ENCODE peak calls at places on chromosomes 11 and 22, in six cellular contexts. V is hepatocyte; A is AG04449; S is activated CD8-positive, alpha-beta T cell treated with anti-CD3 and anti-CD28 coated beads for 36 hours; D is BJ; F is Calu3. E is an unnamed sample.

GRCh38 chr11:8382436-8383053 is 118.9 kb upstream of the LMO1 start:
- DNase-seq in V (peak; percentile 49), F (no peak), D (no peak), S (no peak), A (no peak), E (no peak)

GRCh38 chr11:69726481-69726880 is 22.7 kb upstream of the FGF19 start:
- DNase-seq in A (no peak), F (no peak), D (no peak), S (no peak), V (no peak), E (no peak)

GRCh38 chr11:67268036-67268683 is 1.9 kb downstream of the GRK2 start:
- DNase-seq in A (no peak), D (no peak), S (peak; percentile 93), V (no peak), F (no peak), E (peak; percentile 9)

GRCh38 chr11:9385288-9385902 is 943 bp downstream of the IPO7 start:
- DNase-seq in S (no peak), A (no peak), D (no peak), V (no peak), F (no peak), E (no peak)

GRCh38 chr11:126039485-126040271 is 23.0 kb downstream of the CDON start:
- DNase-seq in F (no peak), A (no peak), D (no peak), S (no peak), V (no peak), E (no peak)

GRCh38 chr11:104061851-104062521 is 25.5 kb downstream of the DDI1 start:
- DNase-seq in A (no peak), D (no peak), V (peak; percentile 3), S (no peak), F (no peak), E (no peak)

GRCh38 chr11:66548774-66549630 is 2.3 kb downstream of the ACTN3 start:
- DNase-seq in A (no peak), V (no peak), S (no peak), F (no peak), D (no peak), E (no peak)

GRCh38 chr22:41180926-41181325 is 24.2 kb upstream of the L3MBTL2 start:
- DNase-seq in F (no peak), A (no peak), V (no peak), D (no peak), S (no peak), E (no peak)

GRCh38 chr22:48535868-48536690 is 1291.6 kb downstream of the BRD1 start:
- DNase-seq in F (no peak), S (no peak), A (no peak), V (no peak), D (no peak), E (no peak)

GRCh38 chr22:28440517-28441366 is 238.9 kb downstream of the TTC28 start:
- DNase-seq in S (no peak), D (no peak), V (no peak), A (no peak), F (no peak), E (no peak)
- TF ChIP-seq CTCF in S (no peak), D (no peak), V (no peak), A (no peak), F (no peak), E (peak; percentile 7)

GRCh38 chr22:29205598-29206371 is at the start of gene EMID1:
- DNase-seq in F (peak; percentile 52), D (no peak), V (peak; percentile 81), S (peak; percentile 41), A (no peak), E (peak; percentile 69)
- TF ChIP-seq CTCF in F (no peak), D (peak; percentile 33), V (peak; percentile 23), S (no peak), A (peak; percentile 50), E (no peak)

GRCh38 chr11:68610452-68611116 is 73.8 kb upstream of the GAL start:
- DNase-seq in A (no peak), F (no peak), S (no peak), D (no peak), V (no peak), E (no peak)
- TF ChIP-seq CTCF in A (peak; percentile 36), F (no peak), S (no peak), D (peak; percentile 50), V (peak; percentile 38), E (no peak)

GRCh38 chr11:124942446-124943202 is 6.8 kb upstream of the HEPACAM start:
- DNase-seq in V (no peak), D (no peak), F (no peak), A (no peak), S (no peak), E (no peak)

GRCh38 chr11:124941703-124942102 is 5.9 kb upstream of the HEPACAM start:
- DNase-seq in D (no peak), F (no peak), A (no peak), V (no peak), S (no peak), E (no peak)

GRCh38 chr11:124944565-124944964 is 8.7 kb upstream of the HEPACAM start:
- DNase-seq in A (no peak), F (no peak), S (no peak), D (no peak), V (no peak), E (no peak)

GRCh38 chr11:124943731-124944130 is 7.9 kb upstream of the HEPACAM start:
- DNase-seq in D (no peak), V (no peak), F (no peak), A (no peak), S (no peak), E (no peak)

DNA sequence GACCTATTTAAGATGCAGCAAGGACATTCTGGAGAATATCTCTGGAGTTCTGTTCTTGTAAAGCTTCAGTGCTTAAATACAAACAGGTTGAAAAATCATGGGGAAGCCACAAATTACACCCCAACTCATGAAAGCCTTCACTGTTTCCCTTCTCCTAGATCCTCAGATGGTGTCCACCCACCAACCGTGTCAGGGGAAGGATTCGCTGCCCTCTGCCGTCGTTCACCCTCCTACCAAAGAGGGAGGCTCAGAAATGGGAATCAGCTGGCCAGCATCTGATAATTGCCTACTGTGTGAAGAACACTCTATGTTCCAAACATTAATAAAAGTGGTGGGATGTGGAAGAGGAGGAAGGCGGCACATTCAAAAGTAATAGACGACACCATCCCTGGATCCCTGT is 7.4 kb upstream of the HEPACAM start:
- DNase-seq in D (no peak), A (no peak), F (no peak), S (no peak), V (no peak), E (no peak)
- TF ChIP-seq CTCF in D (no peak), A (no peak), F (no peak), S (no peak), V (no peak), E (no peak)

GRCh38 chr11:79263001-79263400 is 177.8 kb downstream of the TENM4 start:
- DNase-seq in D (no peak), A (no peak), F (no peak), V (no peak), S (no peak), E (peak; percentile 79)

GRCh38 chr11:79255965-79256364 is 184.9 kb downstream of the TENM4 start:
- DNase-seq in F (no peak), S (no peak), A (no peak), D (no peak), V (no peak), E (no peak)

GRCh38 chr11:79262221-79262620 is 178.6 kb downstream of the TENM4 start:
- DNase-seq in S (no peak), D (peak; percentile 44), F (no peak), V (no peak), A (no peak), E (no peak)

GRCh38 chr11:79258606-79259005 is 182.2 kb downstream of the TENM4 start:
- DNase-seq in S (no peak), F (no peak), D (no peak), A (peak; percentile 37), V (no peak), E (no peak)

GRCh38 chr11:79259800-79260199 is 181.0 kb downstream of the TENM4 start:
- DNase-seq in S (no peak), V (no peak), A (no peak), D (no peak), F (no peak), E (no peak)
- TF ChIP-seq CTCF in S (no peak), V (peak; percentile 24), A (peak; percentile 12), D (no peak), F (no peak), E (no peak)

DNA sequence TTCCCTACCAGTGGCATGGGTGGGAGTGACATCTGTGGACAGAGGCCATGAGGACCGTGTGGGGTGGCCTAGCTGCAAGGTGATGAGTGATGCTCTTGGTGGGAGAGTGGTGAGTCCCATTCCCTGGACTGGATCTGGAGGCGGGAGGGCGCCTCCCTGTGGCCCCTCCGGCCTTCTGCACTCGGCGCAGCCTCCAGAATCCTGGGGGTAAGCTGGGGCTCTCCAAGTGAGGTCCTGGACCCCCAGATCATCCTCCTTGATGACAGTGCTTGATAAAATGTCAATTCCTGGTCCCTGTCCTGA is 32.3 kb upstream of the PRR5 start:
- DNase-seq in A (no peak), D (no peak), V (no peak), S (peak; percentile 30), F (no peak), E (no peak)
- TF ChIP-seq CTCF in A (peak; percentile 49), D (peak; percentile 80), V (peak; percentile 44), S (peak; percentile 52), F (peak; percentile 25), E (peak; percentile 23)

DNA sequence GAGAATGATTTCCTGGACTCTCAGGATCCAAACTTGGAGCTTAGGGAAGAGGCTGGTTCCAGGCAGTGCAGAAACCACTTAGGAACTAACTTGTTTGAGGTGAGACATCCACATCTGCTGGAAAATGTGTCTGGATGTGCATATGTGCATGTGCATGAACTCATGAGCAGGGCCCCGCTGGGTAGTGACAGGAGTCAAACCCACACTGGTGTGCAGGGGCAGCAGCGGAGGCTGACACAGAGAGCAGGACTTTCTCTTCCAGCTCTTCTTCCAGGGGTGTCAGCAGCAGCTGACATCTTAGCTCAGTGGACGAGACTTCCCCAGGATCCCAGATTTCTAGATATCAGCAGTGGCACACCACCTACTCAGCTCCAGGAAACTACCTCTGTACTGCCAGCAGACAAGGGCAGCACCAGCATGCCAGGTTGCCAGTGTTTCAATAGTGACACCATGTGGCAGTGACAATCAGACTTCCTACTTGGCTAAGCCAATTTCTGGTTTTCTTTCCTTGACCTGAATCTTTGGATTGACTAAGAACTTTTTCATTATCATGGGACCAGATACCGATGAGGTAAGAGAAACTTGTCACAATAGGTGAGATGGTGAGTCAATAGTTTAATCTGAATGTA is 227.5 kb upstream of the ZC3H12C start:
- DNase-seq in F (peak; percentile 39), D (no peak), A (no peak), S (peak; percentile 6), V (no peak), E (no peak)
- TF ChIP-seq CTCF in F (no peak), D (no peak), A (no peak), S (no peak), V (peak; percentile 23), E (no peak)

DNA sequence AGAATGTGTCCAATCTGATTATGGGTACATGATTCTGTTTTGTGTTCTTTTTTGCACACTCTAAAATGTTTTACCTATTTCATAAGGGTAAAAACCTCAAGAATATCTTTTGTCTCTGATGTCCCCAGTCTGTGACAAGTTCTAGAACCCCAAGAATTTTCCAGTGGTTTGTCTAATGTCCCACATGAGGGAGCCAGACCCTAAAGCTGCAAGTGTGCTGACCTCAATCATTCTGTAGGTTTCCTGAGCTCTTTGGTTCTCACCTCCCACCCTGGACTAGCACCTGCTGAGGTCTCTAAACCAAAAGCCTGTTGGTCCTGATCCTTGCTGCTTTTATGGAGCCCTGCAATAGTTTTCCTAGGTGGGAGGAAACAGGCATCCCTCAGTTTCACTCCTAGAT is 149.8 kb upstream of the MPPED2 start:
- DNase-seq in F (no peak), S (no peak), V (no peak), A (no peak), D (no peak), E (no peak)
- TF ChIP-seq CTCF in F (no peak), S (no peak), V (no peak), A (no peak), D (no peak), E (no peak)

E was measured in glutamatergic neuron.